ENCODE peak calls at places on chromosomes 1 and 21, in ten cellular contexts. U is activated naive CD8-positive, alpha-beta T cell treated with anti-CD3 and anti-CD28 coated beads, Interleukin-2, amount 50 U/mL, for 24 hours; G is renal cortical epithelial cell; D is GM13977; O is stimulated activated CD4-positive, alpha-beta T cell treated with anti-CD3 and anti-CD28 coated beads, Interleukin-1b, Interleukin-23, amount 100 ng/mL, for 48 hours; S is GM23248; J is NCI-H2081; N is HCT116; R is activated T-cell treated with anti-CD3 and anti-CD28 coated beads for 1 hour; M is substantia nigra. F is an unnamed sample.

GRCh38 chr1:17776426-17776825 is 21.3 kb downstream of the ACTL8 start:
- DNase-seq in N (no peak), R (no peak), G (no peak), S (no peak), M (no peak), U (no peak), O (no peak), D (no peak), J (no peak), F (no peak)

GRCh38 chr21:45939521-45940045 is 42.0 kb upstream of the COL6A1 start:
- DNase-seq in G (no peak), S (no peak), J (no peak), M (no peak), O (no peak), D (no peak), R (no peak), U (no peak), N (no peak), F (no peak)

GRCh38 chr1:228335406-228336307 is 71.0 kb downstream of the TRIM11 start:
- DNase-seq in G (no peak), S (no peak), M (no peak), R (no peak), U (no peak), O (no peak), N (no peak), J (no peak), D (no peak), F (no peak)

GRCh38 chr1:22096036-22096435 is 43.5 kb downstream of the CDC42 start:
- DNase-seq in J (no peak), S (no peak), N (no peak), O (no peak), M (no peak), G (no peak), R (no peak), U (no peak), D (no peak), F (no peak)

GRCh38 chr1:181073638-181074037 is 14.9 kb upstream of the IER5 start:
- DNase-seq in M (no peak), D (no peak), N (no peak), R (no peak), U (no peak), S (peak; percentile 75), O (no peak), J (no peak), G (peak; percentile 49), F (no peak)

GRCh38 chr1:55575571-55576279 is 360.6 kb upstream of the USP24 start:
- DNase-seq in M (peak; percentile 38), U (no peak), J (no peak), S (peak; percentile 17), O (no peak), N (no peak), D (no peak), R (no peak), G (no peak), F (no peak)

GRCh38 chr1:206469411-206469932 is 804 bp upstream of the IKBKE start:
- DNase-seq in N (no peak), S (no peak), M (no peak), D (peak; percentile 44), U (no peak), G (peak; percentile 18), R (no peak), J (no peak), O (no peak), F (no peak)

GRCh38 chr1:22218618-22219250 is 75.8 kb upstream of the WNT4 start:
- DNase-seq in N (no peak), R (no peak), S (no peak), U (no peak), O (no peak), D (no peak), J (no peak), G (no peak), M (no peak), F (no peak)

GRCh38 chr1:77057994-77058585 is 161.1 kb downstream of the PIGK start:
- DNase-seq in R (no peak), J (no peak), M (no peak), G (no peak), U (no peak), N (no peak), S (no peak), D (no peak), O (no peak), F (no peak)

GRCh38 chr21:45638707-45639106 is 4.8 kb upstream of the PCBP3 start:
- DNase-seq in O (no peak), G (no peak), D (peak; percentile 13), U (no peak), R (no peak), J (no peak), M (no peak), N (no peak), S (no peak), F (no peak)

GRCh38 chr21:14114251-14114650 is 96.5 kb downstream of the LIPI start:
- DNase-seq in N (no peak), R (no peak), S (no peak), D (no peak), M (no peak), G (no peak), J (no peak), U (no peak), O (no peak), F (peak; percentile 80)

GRCh38 chr1:48071513-48071912 is 74.3 kb upstream of the TRABD2B start:
- DNase-seq in U (no peak), D (no peak), M (no peak), G (no peak), O (no peak), J (no peak), S (no peak), N (no peak), R (no peak), F (no peak)

GRCh38 chr1:167219646-167220536 is 795 bp upstream of the POU2F1 start:
- DNase-seq in D (peak; percentile 61), M (peak; percentile 76), G (peak; percentile 73), O (peak; percentile 92), R (peak; percentile 89), S (peak; percentile 73), U (peak; percentile 90), J (peak; percentile 96), N (peak; percentile 80), F (peak; percentile 100)

GRCh38 chr1:14836426-14837140 is 238.1 kb downstream of the KAZN start:
- DNase-seq in D (no peak), U (no peak), M (no peak), J (no peak), O (no peak), G (no peak), R (no peak), N (no peak), S (no peak), F (no peak)

GRCh38 chr1:12012560-12013316 is 6.6 kb upstream of the MIIP start:
- DNase-seq in D (no peak), R (no peak), S (no peak), O (peak; percentile 24), J (no peak), N (no peak), M (no peak), U (no peak), G (no peak), F (no peak)

GRCh38 chr1:53460666-53461328 is 1.6 kb downstream of the DMRTB1 start:
- DNase-seq in O (no peak), S (no peak), G (no peak), J (no peak), D (no peak), R (no peak), M (no peak), U (no peak), N (no peak), F (no peak)

GRCh38 chr1:165915480-165916395 is 88.3 kb downstream of the UCK2 start:
- DNase-seq in N (no peak), R (no peak), S (no peak), O (no peak), M (no peak), G (no peak), J (no peak), U (no peak), D (no peak), F (no peak)

GRCh38 chr1:183270541-183271141 is 84.6 kb downstream of the LAMC2 start:
- DNase-seq in G (peak; percentile 89), N (no peak), M (no peak), R (no peak), U (no peak), S (peak; percentile 92), J (no peak), D (no peak), O (no peak), F (peak; percentile 61)

GRCh38 chr1:180953791-180954721 is 41.4 kb downstream of the KIAA1614 start:
- DNase-seq in G (no peak), M (peak; percentile 58), N (no peak), J (no peak), U (peak; percentile 65), R (peak; percentile 61), D (peak; percentile 81), O (peak; percentile 61), S (peak; percentile 89), F (peak; percentile 79)

GRCh38 chr1:61293197-61293596 is 210.8 kb downstream of the NFIA start:
- DNase-seq in R (no peak), G (no peak), D (no peak), O (no peak), S (no peak), U (no peak), J (no peak), N (no peak), M (no peak), F (no peak)

GRCh38 chr1:5279127-5279526 is 624.7 kb downstream of the AJAP1 start:
- DNase-seq in N (no peak), J (no peak), G (no peak), R (no peak), U (no peak), D (no peak), S (no peak), O (no peak), M (no peak), F (no peak)

GRCh38 chr1:22839806-22840205 is 129.2 kb downstream of the EPHB2 start:
- DNase-seq in G (no peak), M (no peak), D (no peak), R (no peak), S (no peak), N (no peak), O (no peak), J (no peak), U (no peak), F (no peak)

GRCh38 chr1:70706381-70707173 is 295.5 kb downstream of the CTH start:
- DNase-seq in J (no peak), R (no peak), O (no peak), G (no peak), D (no peak), M (no peak), U (no peak), S (peak; percentile 43), N (no peak), F (no peak)

GRCh38 chr1:197733324-197733723 is 42.0 kb downstream of the DENND1B start:
- DNase-seq in R (no peak), N (no peak), D (no peak), M (peak; percentile 31), G (no peak), O (no peak), J (no peak), U (no peak), S (no peak), F (no peak)

GRCh38 chr1:159054427-159054826 is 22.1 kb downstream of the AIM2 start:
- DNase-seq in D (no peak), U (no peak), N (no peak), M (no peak), S (peak; percentile 32), G (peak; percentile 15), J (no peak), O (no peak), R (no peak), F (no peak)

F was measured in NCI-H526.